ENCODE peak calls at places on chromosomes 11 and 22, in nine cellular contexts. G is amygdala; E is myocyte; I is adipocyte; A is stimulated activated CD4-positive, alpha-beta T cell treated with anti-CD3 and anti-CD28 coated beads, Interleukin-1b, Interleukin-23, amount 100 ng/mL, for 24 hours; H is MCF 10A; Z is thoracic aorta; F is AG04449; N is NCI-H1417. K is an unnamed sample.

GRCh38 chr22:37158963-37159290 is 9.2 kb upstream of the IL2RB start:
- DNase-seq in F (no peak), I (no peak), H (no peak), E (no peak), N (no peak), G (no peak), A (no peak), Z (no peak), K (no peak)

GRCh38 chr22:42808516-42808915 is 48.6 kb downstream of the ARFGAP3 start:
- DNase-seq in G (no peak), A (no peak), Z (no peak), N (no peak), I (no peak), H (peak; percentile 43), E (no peak), F (no peak), K (no peak)

GRCh38 chr22:45740236-45740635 is 68.6 kb downstream of the ATXN10 start:
- DNase-seq in A (no peak), Z (no peak), I (no peak), N (no peak), G (no peak), H (no peak), F (no peak), E (no peak), K (no peak)

GRCh38 chr11:85896871-85897270 is 41.7 kb downstream of the CCDC83 start:
- DNase-seq in I (no peak), A (no peak), E (no peak), G (no peak), F (no peak), H (peak; percentile 54), N (no peak), Z (no peak), K (no peak)

GRCh38 chr22:50727678-50728522 is 10.1 kb upstream of the ACR start:
- DNase-seq in H (no peak), E (no peak), F (no peak), A (no peak), N (no peak), G (no peak), I (no peak), Z (no peak), K (no peak)

GRCh38 chr11:12287374-12288211 is 89.8 kb upstream of the PARVA start:
- DNase-seq in Z (peak; percentile 91), E (peak; percentile 94), N (no peak), F (peak; percentile 97), I (peak; percentile 94), H (peak; percentile 95), A (no peak), G (no peak), K (peak; percentile 65)

GRCh38 chr22:29715240-29715639 is 4.6 kb upstream of the CABP7 start:
- DNase-seq in Z (no peak), A (no peak), E (no peak), N (no peak), G (no peak), I (no peak), H (no peak), F (no peak), K (peak; percentile 80)

GRCh38 chr22:38872831-38873248 is 824 bp upstream of the CBX6 start:
- DNase-seq in Z (no peak), N (peak; percentile 51), G (no peak), F (no peak), I (peak; percentile 82), E (peak; percentile 64), H (no peak), A (no peak), K (no peak)

GRCh38 chr11:67352546-67353316 is 615 bp downstream of the POLD4 start:
- DNase-seq in A (no peak), E (peak; percentile 75), F (no peak), I (no peak), H (no peak), N (no peak), G (no peak), Z (no peak), K (no peak)

GRCh38 chr22:46009730-46010129 is 32.8 kb upstream of the WNT7B start:
- DNase-seq in Z (no peak), N (no peak), F (no peak), H (no peak), A (no peak), I (no peak), E (peak; percentile 27), G (no peak), K (no peak)

GRCh38 chr11:109035261-109035660 is 370.4 kb downstream of the DDX10 start:
- DNase-seq in G (no peak), A (no peak), F (no peak), I (no peak), Z (no peak), E (no peak), N (no peak), H (no peak), K (no peak)

GRCh38 chr11:124482362-124483147 is 37.1 kb upstream of the OR8B8 start:
- DNase-seq in Z (no peak), H (peak; percentile 51), E (no peak), G (no peak), I (peak; percentile 49), N (no peak), F (no peak), A (no peak), K (no peak)

GRCh38 chr22:48499456-48500425 is 1327.9 kb downstream of the BRD1 start:
- DNase-seq in N (no peak), I (no peak), Z (no peak), G (no peak), H (no peak), F (no peak), A (no peak), E (no peak), K (no peak)

GRCh38 chr11:16779436-16779835 is 41.0 kb downstream of the C11orf58 start:
- DNase-seq in E (no peak), F (no peak), A (no peak), H (no peak), G (no peak), I (no peak), N (peak; percentile 72), Z (no peak), K (no peak)

GRCh38 chr11:111870113-111870512 is 1.3 kb downstream of the ALG9 start:
- DNase-seq in I (no peak), H (no peak), F (no peak), A (no peak), N (no peak), G (no peak), E (no peak), Z (no peak), K (no peak)

GRCh38 chr22:21587803-21588611 is 20.5 kb downstream of the UBE2L3 start:
- DNase-seq in I (no peak), G (no peak), Z (no peak), N (no peak), F (no peak), A (no peak), E (peak; percentile 83), H (no peak), K (no peak)

GRCh38 chr11:72091292-72091691 is 10.6 kb downstream of the LRRC51 start:
- DNase-seq in F (no peak), G (peak; percentile 36), H (peak; percentile 69), I (peak; percentile 85), E (peak; percentile 76), A (peak; percentile 29), Z (no peak), N (peak; percentile 16), K (peak; percentile 64)

GRCh38 chr11:113994077-113994954 is 19.4 kb downstream of the HTR3A start:
- DNase-seq in A (peak; percentile 20), G (no peak), E (peak; percentile 9), Z (no peak), N (peak; percentile 2), H (peak; percentile 36), I (peak; percentile 64), F (no peak), K (peak; percentile 66)

GRCh38 chr22:36430863-36431262 is 43.1 kb upstream of the MYH9 start:
- DNase-seq in H (no peak), F (no peak), I (no peak), G (no peak), A (no peak), E (peak; percentile 33), N (no peak), Z (no peak), K (no peak)

GRCh38 chr11:1336836-1337646 is 27.6 kb upstream of the TOLLIP start:
- DNase-seq in H (no peak), A (no peak), I (peak; percentile 41), F (no peak), E (no peak), Z (no peak), N (no peak), G (no peak), K (peak; percentile 64)

GRCh38 chr22:30922151-30922611 is 46.4 kb downstream of the MORC2 start:
- DNase-seq in N (no peak), E (no peak), H (no peak), Z (no peak), F (no peak), I (peak; percentile 57), A (peak; percentile 45), G (no peak), K (peak; percentile 68)

GRCh38 chr11:29336727-29337212 is 680.1 kb downstream of the KCNA4 start:
- DNase-seq in Z (no peak), E (peak; percentile 13), A (no peak), F (no peak), G (no peak), N (no peak), I (peak; percentile 64), H (no peak), K (peak; percentile 5)

GRCh38 chr11:37533830-37534229 is 935.8 kb upstream of the RAG2 start:
- DNase-seq in A (no peak), Z (no peak), E (no peak), G (no peak), F (no peak), H (no peak), N (no peak), I (peak; percentile 1), K (no peak)

GRCh38 chr11:1059759-1060158 is 14.9 kb upstream of the MUC2 start:
- DNase-seq in G (no peak), Z (no peak), I (no peak), A (no peak), E (no peak), N (no peak), H (no peak), F (no peak), K (peak; percentile 5)

GRCh38 chr11:125228425-125228824 is 63.9 kb downstream of the PKNOX2 start:
- DNase-seq in Z (no peak), F (no peak), I (no peak), A (no peak), N (no peak), E (no peak), H (no peak), G (no peak), K (no peak)

GRCh38 chr22:31647921-31648320 is 14.1 kb downstream of the PISD start:
- DNase-seq in I (no peak), A (no peak), E (no peak), F (no peak), H (no peak), G (no peak), N (no peak), Z (no peak), K (no peak)

GRCh38 chr22:48238018-48238915 is 1475.8 kb downstream of the TBC1D22A start:
- DNase-seq in I (no peak), H (no peak), E (no peak), A (no peak), N (no peak), Z (no peak), F (no peak), G (no peak), K (no peak)

GRCh38 chr22:37979782-37980181 is 4.6 kb downstream of the SOX10 start:
- DNase-seq in A (no peak), E (no peak), H (no peak), I (no peak), F (no peak), N (no peak), G (no peak), Z (no peak), K (no peak)

GRCh38 chr11:13595166-13595565 is 73.3 kb upstream of the FAR1 start:
- DNase-seq in N (no peak), E (no peak), I (peak; percentile 50), G (no peak), Z (no peak), F (peak; percentile 23), H (no peak), A (no peak), K (no peak)

GRCh38 chr22:26172389-26172990 is 3.2 kb downstream of the SEZ6L start:
- DNase-seq in E (peak; percentile 27), G (no peak), H (peak; percentile 18), Z (no peak), F (no peak), I (peak; percentile 41), N (peak; percentile 46), A (peak; percentile 2), K (peak; percentile 49)